ENCODE peak calls at places on chromosome 3, in six cellular contexts. H is IMR-90, Q is mesenchymal stem cell, A is neuronal stem cell, K is trophoblast cell, G is H1. Z is an unnamed sample.

GRCh38 chr3:178948546-178948945 is 123.1 kb downstream of the ZMAT3 start:
- DNase-seq in H (no peak), Q (no peak), A (no peak), K (no peak), G (no peak), Z (no peak)

GRCh38 chr3:46713898-46714552 is 3.6 kb downstream of the PRSS50 start:
- DNase-seq in H (no peak), Q (no peak), A (no peak), K (no peak), G (no peak), Z (peak; percentile 17)

GRCh38 chr3:164196477-164196876 is 881.8 kb downstream of the SI start:
- DNase-seq in H (no peak), Q (no peak), A (no peak), K (no peak), G (no peak), Z (no peak)

GRCh38 chr3:13470894-13471574 is 9.1 kb upstream of the HDAC11 start:
- DNase-seq in H (no peak), Q (no peak), A (no peak), K (no peak), G (no peak), Z (no peak)

GRCh38 chr3:172634948-172635347 is 75.9 kb downstream of the NCEH1 start:
- DNase-seq in H (no peak), Q (no peak), A (no peak), K (no peak), G (no peak), Z (no peak)

GRCh38 chr3:126431103-126431534 is 36.4 kb downstream of the CFAP100 start:
- DNase-seq in H (no peak), Q (no peak), A (no peak), K (no peak), G (no peak), Z (peak; percentile 17)

GRCh38 chr3:30696403-30696819 is 90.0 kb downstream of the TGFBR2 start:
- DNase-seq in H (no peak), Q (no peak), A (no peak), K (no peak), G (no peak), Z (no peak)

GRCh38 chr3:32238027-32238815 is at the start of gene CMTM8:
- DNase-seq in H (no peak), Q (peak; percentile 14), A (peak; percentile 60), K (peak; percentile 56), G (no peak), Z (peak; percentile 84)

GRCh38 chr3:49674491-49674983 is 386 bp downstream of the APEH start:
- DNase-seq in H (no peak), Q (no peak), A (no peak), K (no peak), G (no peak), Z (no peak)

GRCh38 chr3:141338881-141339280 is 29.4 kb upstream of the ZBTB38 start:
- DNase-seq in H (no peak), Q (no peak), A (no peak), K (no peak), G (no peak), Z (no peak)

GRCh38 chr3:141335531-141336042 is 32.7 kb upstream of the ZBTB38 start:
- DNase-seq in H (peak; percentile 67), Q (peak; percentile 69), A (no peak), K (no peak), G (no peak), Z (no peak)

GRCh38 chr3:141334627-141335250 is 33.6 kb upstream of the ZBTB38 start:
- DNase-seq in H (no peak), Q (no peak), A (no peak), K (no peak), G (no peak), Z (no peak)

GRCh38 chr3:141337523-141337854 is 30.8 kb upstream of the ZBTB38 start:
- DNase-seq in H (no peak), Q (no peak), A (no peak), K (no peak), G (no peak), Z (no peak)

DNA sequence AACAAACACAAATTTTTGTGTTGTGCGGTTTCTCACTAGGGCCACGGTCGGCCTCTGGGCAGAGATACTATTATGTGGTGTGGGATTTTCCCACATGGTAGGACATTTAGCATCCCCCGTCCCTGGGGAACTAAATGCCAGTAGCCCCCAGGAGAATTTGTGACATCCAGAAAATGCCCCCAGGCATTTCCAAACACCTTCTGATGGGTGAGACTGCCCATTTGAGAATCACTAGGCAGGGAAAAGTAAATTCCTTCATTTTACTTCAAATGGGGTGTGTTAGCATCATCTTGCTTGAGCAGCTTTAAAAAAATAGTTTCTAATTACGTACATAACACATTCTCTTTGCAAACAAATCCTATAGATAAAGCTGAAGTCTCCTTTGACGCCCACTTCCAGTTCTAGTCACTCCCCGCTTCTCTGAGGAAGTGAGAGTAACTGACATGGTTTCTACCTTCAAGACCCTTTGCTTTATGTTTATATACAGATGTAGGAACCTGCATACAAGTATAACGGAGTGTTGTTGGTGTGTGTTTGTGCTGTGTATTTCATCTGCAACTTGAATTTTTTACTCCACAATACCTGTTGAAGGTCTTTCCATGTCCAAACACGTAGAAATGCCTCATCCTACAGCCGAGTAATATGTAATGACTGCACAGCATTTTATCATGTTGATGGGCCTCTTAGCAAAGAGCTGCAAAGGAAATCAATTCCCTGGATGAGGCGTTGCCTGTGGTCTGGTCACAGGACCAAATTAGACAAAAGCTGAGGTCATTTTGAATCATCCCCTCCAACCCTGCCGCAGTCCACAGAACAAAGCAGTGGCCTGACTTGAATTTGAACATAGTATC is 31.4 kb upstream of the ZBTB38 start:
- DNase-seq in H (peak; percentile 87), Q (peak; percentile 85), A (no peak), K (no peak), G (no peak), Z (no peak)
- H2BK5ac ChIP-seq in H (peak overlapping the region; percentile 73), Q (no peak overlapping the region), A (no peak overlapping the region), K (no peak overlapping the region), G (no peak overlapping the region), Z (no peak overlapping the region)

GRCh38 chr3:77816470-77816869 is 776.6 kb downstream of the ROBO2 start:
- DNase-seq in H (no peak), Q (no peak), A (no peak), K (no peak), G (no peak), Z (no peak)

GRCh38 chr3:77814845-77815244 is 774.9 kb downstream of the ROBO2 start:
- DNase-seq in H (no peak), Q (no peak), A (no peak), K (no peak), G (no peak), Z (no peak)

GRCh38 chr3:77815467-77815866 is 775.6 kb downstream of the ROBO2 start:
- DNase-seq in H (no peak), Q (no peak), A (no peak), K (no peak), G (no peak), Z (peak; percentile 57)
- H4K91ac ChIP-seq in H (no peak overlapping the region), Q (no peak overlapping the region), A (no peak overlapping the region), K (no peak overlapping the region), G (no peak overlapping the region), Z (no peak overlapping the region)

GRCh38 chr3:45143673-45144670 is 2.2 kb downstream of the CDCP1 start:
- DNase-seq in H (no peak), Q (peak; percentile 78), A (no peak), K (no peak), G (no peak), Z (no peak)

GRCh38 chr3:45151100-45151499 is 4.9 kb upstream of the CDCP1 start:
- DNase-seq in H (no peak), Q (no peak), A (no peak), K (no peak), G (no peak), Z (no peak)

GRCh38 chr3:45145223-45145622 is 955 bp downstream of the CDCP1 start:
- DNase-seq in H (no peak), Q (no peak), A (no peak), K (no peak), G (no peak), Z (no peak)

GRCh38 chr3:45148921-45149320 is 2.7 kb upstream of the CDCP1 start:
- DNase-seq in H (no peak), Q (no peak), A (no peak), K (no peak), G (no peak), Z (no peak)

DNA sequence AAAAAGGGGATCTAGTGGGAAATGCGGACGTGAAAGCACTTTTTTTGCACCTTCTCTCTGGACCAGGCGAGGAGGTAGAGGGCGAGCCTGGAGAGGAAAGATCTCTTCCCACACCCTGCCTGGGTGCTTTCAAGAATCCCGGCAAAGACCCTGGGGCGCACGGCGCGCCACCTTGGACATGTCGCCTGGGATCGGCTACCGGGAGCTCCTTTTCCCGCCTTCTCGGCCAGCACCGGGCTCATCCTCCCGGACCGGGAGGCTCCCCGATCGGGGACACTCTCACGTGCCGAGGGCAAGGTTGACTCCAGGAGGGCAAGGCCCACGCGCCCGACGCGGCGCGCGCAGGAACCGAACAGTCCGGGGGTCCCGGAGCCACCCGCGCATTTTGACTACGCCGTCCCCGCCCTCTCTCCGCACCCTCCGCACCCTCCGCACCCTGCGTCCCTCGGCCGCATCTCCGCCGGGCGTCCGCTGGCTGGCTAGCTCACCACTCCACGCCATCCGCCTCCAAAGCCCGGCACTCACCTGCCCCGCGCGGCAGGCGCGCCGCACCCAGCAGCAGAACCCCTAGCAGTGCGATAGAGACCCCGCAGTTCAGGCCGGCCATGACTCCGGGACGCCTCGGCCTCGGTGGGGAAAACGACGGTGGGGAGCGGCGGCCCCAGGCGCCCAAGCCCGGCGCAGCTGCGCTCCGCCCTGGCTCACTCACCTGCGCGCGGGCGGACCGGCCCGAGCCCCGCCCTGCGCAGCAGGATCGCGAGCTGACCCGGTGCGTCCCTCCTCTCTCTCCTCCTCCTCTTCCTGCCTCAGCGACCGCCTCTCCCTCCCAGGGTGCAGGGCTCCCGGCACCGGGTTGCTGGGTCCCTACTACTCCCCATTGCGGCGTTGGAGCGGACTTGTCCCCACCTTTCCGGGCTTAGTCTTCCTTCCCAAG is at the start of gene CDCP1:
- DNase-seq in H (no peak), Q (peak; percentile 43), A (no peak), K (no peak), G (no peak), Z (peak; percentile 77)
- H2BK5ac ChIP-seq in H (peak within 1 kb of the TSS; percentile 49), Q (peak within 1 kb of the TSS; percentile 14), A (no peak within 1 kb of the TSS), K (no peak within 1 kb of the TSS), G (peak within 1 kb of the TSS; percentile 44), Z (no peak within 1 kb of the TSS)

GRCh38 chr3:195015021-195015420 is 255.9 kb downstream of the XXYLT1 start:
- DNase-seq in H (no peak), Q (peak; percentile 24), A (no peak), K (peak; percentile 47), G (no peak), Z (no peak)

GRCh38 chr3:195013962-195014361 is 257.0 kb downstream of the XXYLT1 start:
- DNase-seq in H (no peak), Q (no peak), A (no peak), K (no peak), G (no peak), Z (no peak)

GRCh38 chr3:195012571-195012970 is 258.4 kb downstream of the XXYLT1 start:
- DNase-seq in H (no peak), Q (no peak), A (no peak), K (no peak), G (no peak), Z (peak; percentile 13)

GRCh38 chr3:195012100-195012499 is 258.9 kb downstream of the XXYLT1 start:
- DNase-seq in H (no peak), Q (no peak), A (no peak), K (no peak), G (no peak), Z (no peak)

GRCh38 chr3:195013411-195013810 is 257.5 kb downstream of the XXYLT1 start:
- DNase-seq in H (no peak), Q (no peak), A (no peak), K (no peak), G (no peak), Z (no peak)
- H4K91ac ChIP-seq in H (no peak overlapping the region), Q (no peak overlapping the region), A (no peak overlapping the region), K (no peak overlapping the region), G (no peak overlapping the region), Z (no peak overlapping the region)

GRCh38 chr3:134039161-134039862 is 9.6 kb upstream of the SLCO2A1 start:
- DNase-seq in H (no peak), Q (no peak), A (no peak), K (peak; percentile 63), G (no peak), Z (peak; percentile 73)
- H2BK5ac ChIP-seq in H (no peak overlapping the region), Q (no peak overlapping the region), A (no peak overlapping the region), K (no peak overlapping the region), G (no peak overlapping the region), Z (no peak overlapping the region)

Z was measured in H9.